ENCODE peak calls at places on chromosomes 11 and 22, in four cellular contexts. D, G, F and B are unnamed samples.
A peak's percentile ranks its signal among the peaks of the same experiment; 100 is the strongest.

GRCh38 chr22:17867160-17867785 is 93.0 kb upstream of the BID start:
- DNase-seq in G (no peak), D (no peak), F (no peak), B (no peak)

GRCh38 chr11:1826552-1827094 is 8.2 kb upstream of the SYT8 start:
- DNase-seq in F (peak; percentile 50), G (no peak), D (peak; percentile 74), B (peak; percentile 75)

GRCh38 chr11:78806214-78807004 is 231.7 kb upstream of the NARS2 start:
- DNase-seq in D (no peak), F (no peak), G (no peak), B (peak; percentile 64)

GRCh38 chr11:73249858-73250773 is 22.0 kb upstream of the P2RY6 start:
- DNase-seq in F (no peak), G (no peak), D (peak; percentile 26), B (no peak)

GRCh38 chr22:30315962-30316576 is 10.7 kb downstream of the TBC1D10A start:
- DNase-seq in D (no peak), G (no peak), F (no peak), B (no peak)

GRCh38 chr11:48109046-48109666 is 107.5 kb upstream of the OR4B1 start:
- DNase-seq in F (peak; percentile 25), D (peak; percentile 35), G (peak; percentile 70), B (peak; percentile 70)

GRCh38 chr11:33507967-33508366 is 192.7 kb downstream of the C11orf91 start:
- DNase-seq in G (peak; percentile 50), F (peak; percentile 21), D (peak; percentile 29), B (peak; percentile 57)

GRCh38 chr11:10350341-10350740 is 45.5 kb downstream of the ADM start:
- DNase-seq in F (peak; percentile 77), G (peak; percentile 84), D (peak; percentile 66), B (peak; percentile 90)

GRCh38 chr11:2825261-2825885 is 60.2 kb downstream of the CDKN1C start:
- DNase-seq in G (peak; percentile 74), D (no peak), F (peak; percentile 21), B (peak; percentile 91)

GRCh38 chr11:5507177-5507576 is 2.6 kb downstream of the UBQLN3 start:
- DNase-seq in G (no peak), D (no peak), F (no peak), B (no peak)

GRCh38 chr11:106956887-106957505 is 61.3 kb downstream of the GUCY1A2 start:
- DNase-seq in F (no peak), D (no peak), G (no peak), B (no peak)

GRCh38 chr22:30516731-30517130 is 11.2 kb upstream of the SEC14L4 start:
- DNase-seq in G (no peak), D (no peak), F (no peak), B (no peak)

GRCh38 chr22:46596819-46597218 is 23.4 kb upstream of the GRAMD4 start:
- DNase-seq in G (peak; percentile 96), D (peak; percentile 65), F (no peak), B (no peak)

GRCh38 chr11:110858556-110858921 is 146.3 kb upstream of the ARHGAP20 start:
- DNase-seq in G (no peak), D (no peak), F (no peak), B (peak; percentile 36)

GRCh38 chr11:22779850-22780249 is 49.8 kb downstream of the SVIP start:
- DNase-seq in F (peak; percentile 4), D (no peak), G (no peak), B (no peak)

GRCh38 chr11:22778642-22779041 is 51.0 kb downstream of the SVIP start:
- DNase-seq in D (no peak), F (peak; percentile 4), G (no peak), B (no peak)

GRCh38 chr11:22769081-22769480 is 60.5 kb downstream of the SVIP start:
- DNase-seq in G (no peak), D (peak; percentile 19), F (no peak), B (no peak)

GRCh38 chr11:22775248-22775647 is 54.4 kb downstream of the SVIP start:
- DNase-seq in D (no peak), G (no peak), F (no peak), B (no peak)

GRCh38 chr11:22774716-22775115 is 54.9 kb downstream of the SVIP start:
- DNase-seq in G (no peak), D (no peak), F (no peak), B (no peak)
- H3K4me2 ChIP-seq in G (no peak overlapping the region), D (no peak overlapping the region), F (no peak overlapping the region), B (no peak overlapping the region)

GRCh38 chr11:111870887-111871692 is at the start of gene ALG9:
- DNase-seq in D (peak; percentile 80), G (peak; percentile 56), F (peak; percentile 71), B (peak; percentile 85)
- TF ChIP-seq CTCF in D (peak; percentile 47), G (peak; percentile 68), F (no peak), B (peak; percentile 44)

GRCh38 chr11:62548545-62549335 is 2.1 kb upstream of the AHNAK start:
- DNase-seq in F (peak; percentile 78), G (peak; percentile 47), D (no peak), B (no peak)

GRCh38 chr11:62546244-62546936 is at the start of gene AHNAK:
- DNase-seq in G (no peak), F (no peak), D (peak; percentile 67), B (peak; percentile 62)

GRCh38 chr11:62545437-62546243 is 966 bp downstream of the AHNAK start:
- DNase-seq in G (peak; percentile 87), D (peak; percentile 88), F (peak; percentile 86), B (peak; percentile 94)

GRCh38 chr11:62547691-62548281 is 1.2 kb upstream of the AHNAK start:
- DNase-seq in D (peak; percentile 97), G (no peak), F (peak; percentile 81), B (peak; percentile 40)

GRCh38 chr11:62546937-62547625 is 475 bp upstream of the AHNAK start:
- DNase-seq in D (peak; percentile 72), G (peak; percentile 80), F (no peak), B (peak; percentile 57)
- TF ChIP-seq EZH2 in D (no peak), G (no peak), F (no peak), B (no peak)

DNA sequence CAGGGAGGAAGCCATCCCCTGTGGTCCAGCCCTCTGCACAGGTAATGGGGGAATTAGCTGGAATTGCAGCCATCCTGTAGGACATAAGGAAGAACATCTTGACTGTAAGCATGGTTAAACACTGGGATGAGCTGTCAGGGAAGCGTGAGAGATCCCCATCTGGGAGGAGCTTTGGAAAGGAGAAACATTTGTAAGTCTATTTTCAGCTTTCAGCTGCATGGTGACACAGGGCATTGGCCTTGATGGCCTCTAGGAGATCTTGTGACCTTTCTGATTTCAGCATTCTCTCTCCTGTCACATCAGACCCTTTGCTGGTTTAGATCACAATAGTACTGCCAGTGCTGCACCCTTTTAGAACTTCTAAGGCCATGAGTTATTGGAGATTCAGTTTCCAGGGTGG is 47.1 kb downstream of the BCR start:
- DNase-seq in F (no peak), D (no peak), G (no peak), B (no peak)
- H3K4me2 ChIP-seq in F (no peak overlapping the region), D (peak overlapping the region; percentile 20), G (peak overlapping the region; percentile 74), B (no peak overlapping the region)

DNA sequence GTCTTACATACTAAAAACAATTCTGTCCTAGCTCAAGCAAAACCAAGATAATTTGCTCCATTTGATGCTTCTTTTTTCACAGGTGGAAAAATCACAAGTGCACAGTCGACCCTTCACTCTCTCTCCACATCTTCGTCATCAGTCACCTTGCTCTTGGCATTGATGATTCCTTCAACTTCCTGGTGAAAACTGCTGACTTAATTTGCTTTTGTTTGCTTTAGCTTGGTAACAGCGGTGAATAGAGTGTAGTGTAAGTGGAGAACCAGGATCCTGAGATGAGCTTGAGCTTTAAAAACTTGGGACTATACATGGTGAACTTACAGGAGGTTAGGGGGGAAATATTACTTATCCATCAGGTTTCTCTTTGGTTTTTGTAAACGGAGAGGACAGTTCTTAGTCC is 331.1 kb upstream of the ARHGAP42 start:
- DNase-seq in D (no peak), F (no peak), G (no peak), B (no peak)
- TF ChIP-seq CTCF in D (no peak), F (no peak), G (no peak), B (no peak)

DNA sequence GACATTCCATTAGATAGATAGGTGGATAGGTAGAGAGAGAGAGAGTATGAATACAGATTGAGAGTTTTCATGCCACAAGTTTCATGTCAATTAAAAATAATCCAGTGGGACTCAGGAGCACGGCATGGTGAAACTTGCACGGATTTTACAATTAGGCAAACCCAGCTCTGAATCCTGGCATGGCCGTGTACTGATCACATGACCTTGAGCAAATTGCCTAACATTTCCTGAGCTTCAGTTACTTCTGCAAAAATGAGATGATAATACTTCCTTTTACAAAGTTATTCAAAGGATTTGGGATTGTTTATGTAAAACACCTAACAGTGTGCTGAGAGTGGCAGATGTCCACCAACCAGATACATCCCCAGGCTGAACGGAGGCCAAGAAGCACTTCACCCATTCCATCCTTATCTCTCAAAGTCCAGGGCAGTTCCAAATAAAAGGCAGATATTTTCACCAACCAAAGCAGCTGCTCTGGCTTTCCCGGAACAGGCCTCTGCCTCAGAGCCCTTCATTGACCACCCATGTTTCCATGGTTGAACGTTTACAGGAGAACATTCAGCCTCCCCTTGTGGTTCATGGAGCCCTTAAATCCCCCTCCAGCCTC is 17.9 kb downstream of the APLNR start:
- DNase-seq in G (no peak), D (no peak), F (no peak), B (no peak)
- TF ChIP-seq EZH2 in G (no peak), D (no peak), F (no peak), B (no peak)

GRCh38 chr11:36409152-36409713 is 100.8 kb downstream of the TRAF6 start:
- DNase-seq in F (no peak), G (no peak), D (no peak), B (no peak)

GRCh38 chr11:36417154-36417553 is 92.9 kb downstream of the TRAF6 start:
- DNase-seq in F (no peak), D (no peak), G (no peak), B (no peak)

GRCh38 chr11:36411202-36411640 is 98.9 kb downstream of the TRAF6 start:
- DNase-seq in F (no peak), G (no peak), D (no peak), B (no peak)

GRCh38 chr11:36408476-36409136 is 101.5 kb downstream of the TRAF6 start:
- DNase-seq in D (no peak), F (no peak), G (no peak), B (no peak)

GRCh38 chr11:36412781-36413383 is 97.2 kb downstream of the TRAF6 start:
- DNase-seq in F (no peak), D (no peak), G (no peak), B (peak; percentile 70)
- H3K4me2 ChIP-seq in F (no peak overlapping the region), D (no peak overlapping the region), G (no peak overlapping the region), B (no peak overlapping the region)

DNA sequence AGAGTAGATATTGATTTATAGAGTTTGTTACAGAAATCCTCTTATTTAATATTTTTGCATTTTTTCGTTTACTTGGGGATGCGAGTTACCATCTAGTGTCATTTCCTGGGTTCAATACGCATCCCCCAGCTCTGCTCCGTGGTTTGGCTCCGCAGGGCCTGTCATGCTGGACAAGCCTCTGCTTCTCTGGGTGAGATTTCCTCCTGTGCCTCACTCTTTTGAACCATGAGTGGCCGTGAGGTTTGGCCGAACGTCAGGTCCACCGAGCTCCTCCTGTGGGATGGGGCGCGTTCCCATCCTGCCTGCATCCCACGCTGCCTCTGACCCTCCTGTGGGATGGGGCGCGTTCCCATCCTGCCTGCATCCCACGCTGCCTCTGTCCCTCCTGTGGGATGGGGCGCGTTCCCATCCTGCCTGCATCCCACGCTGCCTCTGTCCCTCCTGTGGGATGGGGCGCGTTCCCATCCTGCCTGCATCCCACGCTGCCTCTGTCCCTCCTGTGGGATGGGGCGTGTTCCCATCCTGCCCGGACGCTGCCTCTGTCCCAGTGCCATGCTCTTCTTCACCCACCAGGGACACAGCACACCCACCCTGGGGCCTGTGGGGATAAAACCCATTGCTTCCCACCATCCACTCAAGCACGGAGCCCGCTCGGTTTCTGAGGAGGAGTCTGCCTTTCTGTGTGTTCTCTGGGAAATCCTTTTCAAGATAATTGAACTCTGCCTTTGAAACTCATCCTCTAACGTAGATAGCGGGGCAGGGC is 506.8 kb downstream of the BRD1 start:
- DNase-seq in D (no peak), G (no peak), F (no peak), B (no peak)
- TF ChIP-seq CTCF in D (no peak), G (no peak), F (no peak), B (no peak)